ENCODE peak calls at places on chromosomes 1 and 21, in four cellular contexts. I, N, R and V are unnamed samples.

GRCh38 chr1:171346866-171347265 is 32.9 kb downstream of the FMO4 start:
- DNase-seq in I (no peak), N (no peak), R (no peak), V (no peak)

GRCh38 chr1:45205000-45205909 is 1.1 kb downstream of the ZSWIM5 start:
- DNase-seq in I (peak), N (no peak), R (peak), V (peak)

GRCh38 chr1:153968000-153968363 is 280 bp downstream of the CREB3L4 start:
- DNase-seq in N (no peak), I (no peak), R (no peak), V (no peak)

GRCh38 chr21:35045539-35046222 is 3.4 kb downstream of the RUNX1 start:
- DNase-seq in N (no peak), R (no peak), I (no peak), V (no peak)

GRCh38 chr1:110687244-110687643 is 12.5 kb upstream of the KCNA3 start:
- DNase-seq in I (no peak), R (no peak), N (no peak), V (no peak)

GRCh38 chr1:83673287-83673686 is 325.6 kb downstream of the TTLL7 start:
- DNase-seq in R (no peak), N (no peak), I (no peak), V (no peak)

GRCh38 chr1:180863158-180863775 is 49.4 kb upstream of the KIAA1614 start:
- DNase-seq in N (no peak), R (peak), I (peak), V (peak)

GRCh38 chr1:18343646-18344045 is 137.1 kb upstream of the KLHDC7A start:
- DNase-seq in R (no peak), I (no peak), N (no peak), V (no peak)

GRCh38 chr1:53061859-53062714 is at the start of gene PODN:
- DNase-seq in I (no peak), R (no peak), N (no peak), V (peak)

GRCh38 chr1:53511323-53511932 is 52.2 kb downstream of the DMRTB1 start:
- DNase-seq in I (no peak), R (no peak), N (no peak), V (no peak)

GRCh38 chr1:210657806-210658205 is 329.1 kb downstream of the HHAT start:
- DNase-seq in I (no peak), R (no peak), N (no peak), V (no peak)

GRCh38 chr1:119582801-119583200 is 65.3 kb downstream of the ZNF697 start:
- DNase-seq in N (peak), R (peak), I (peak), V (peak)

GRCh38 chr1:64065571-64065970 is 137.9 kb upstream of the UBE2U start:
- DNase-seq in I (no peak), N (no peak), R (no peak), V (no peak)

GRCh38 chr1:85372683-85373446 is 92.1 kb downstream of the DDAH1 start:
- DNase-seq in I (peak), R (peak), N (no peak), V (no peak)

GRCh38 chr1:198463709-198464108 is 76.8 kb downstream of the ATP6V1G3 start:
- DNase-seq in N (no peak), I (no peak), R (no peak), V (no peak)

GRCh38 chr1:198462365-198463025 is 78.0 kb downstream of the ATP6V1G3 start:
- DNase-seq in R (no peak), I (no peak), N (no peak), V (no peak)

GRCh38 chr1:198467342-198467741 is 73.1 kb downstream of the ATP6V1G3 start:
- DNase-seq in N (no peak), R (no peak), I (no peak), V (no peak)

GRCh38 chr1:198467907-198468306 is 72.6 kb downstream of the ATP6V1G3 start:
- DNase-seq in N (no peak), R (no peak), I (no peak), V (no peak)

GRCh38 chr1:198465201-198466144 is 75.0 kb downstream of the ATP6V1G3 start:
- DNase-seq in N (no peak), R (peak), I (peak), V (no peak)
- H3K4me2 ChIP-seq in N (no peak), R (no peak), I (no peak), V (no peak)

GRCh38 chr1:150562384-150563339 is 13.5 kb downstream of the ADAMTSL4 start:
- DNase-seq in I (no peak), N (no peak), R (no peak), V (no peak)
- TF ChIP-seq PHF8 in I (no peak), N (no peak), R (no peak), V (no peak)

GRCh38 chr1:9794081-9794480 is 29.7 kb downstream of the CLSTN1 start:
- DNase-seq in I (no peak), N (no peak), R (no peak), V (no peak)

GRCh38 chr1:9793291-9793690 is 30.5 kb downstream of the CLSTN1 start:
- DNase-seq in N (no peak), R (no peak), I (no peak), V (no peak)

GRCh38 chr1:9787702-9788101 is 36.1 kb downstream of the CLSTN1 start:
- DNase-seq in I (no peak), N (no peak), R (no peak), V (no peak)

GRCh38 chr1:9797049-9797448 is 26.7 kb downstream of the CLSTN1 start:
- DNase-seq in R (no peak), I (no peak), N (no peak), V (no peak)

DNA sequence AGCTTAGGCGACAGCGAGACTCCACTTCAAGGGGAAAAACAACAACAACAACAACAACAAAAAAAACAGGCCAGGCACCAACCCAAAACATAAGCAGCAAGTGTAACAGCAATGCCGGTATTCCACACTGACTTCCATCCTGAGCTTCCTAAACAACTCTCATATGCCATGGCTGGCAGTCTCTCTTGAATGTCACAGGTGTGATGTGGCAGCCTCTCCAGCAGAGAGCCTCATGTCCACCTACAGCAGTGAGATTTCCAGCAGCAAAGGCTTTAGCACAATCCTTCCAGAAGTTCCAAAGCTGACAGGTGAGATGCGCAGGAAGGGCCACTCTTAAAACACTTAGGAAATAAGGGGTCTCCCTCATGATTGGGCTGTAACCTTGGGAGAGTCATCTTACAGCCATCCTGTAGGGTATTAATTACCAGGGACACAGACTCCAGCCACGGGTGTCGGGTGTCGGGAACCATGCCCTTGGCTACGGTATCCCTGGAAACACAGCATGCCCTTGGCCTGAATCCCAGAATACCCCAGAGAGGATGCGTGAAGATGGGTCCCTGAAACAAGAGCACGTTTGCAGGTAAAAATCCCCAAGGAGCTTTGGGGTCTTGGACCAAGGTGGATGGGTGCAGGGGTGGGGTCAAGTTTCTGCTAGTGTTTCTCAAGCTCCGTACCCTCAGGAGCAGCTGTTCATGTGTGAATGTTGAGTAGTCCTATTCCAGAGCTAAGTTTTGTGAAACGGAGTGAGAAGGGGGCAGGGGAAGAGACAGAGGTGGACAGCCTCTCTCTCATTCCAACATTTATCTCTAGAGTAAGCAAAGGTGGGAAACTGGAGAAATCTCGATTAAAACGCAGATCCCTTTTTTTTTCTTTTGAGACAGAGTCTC is 31.4 kb downstream of the CLSTN1 start:
- DNase-seq in N (no peak), I (no peak), R (no peak), V (peak)
- H3K4me2 ChIP-seq in N (peak), I (peak), R (no peak), V (no peak)

GRCh38 chr1:93255222-93256079 is 74.9 kb downstream of the CCDC18 start:
- DNase-seq in N (no peak), R (no peak), I (no peak), V (no peak)
- TF ChIP-seq PHF8 in N (no peak), R (no peak), I (no peak), V (no peak)

GRCh38 chr1:1678581-1679380 is 13.8 kb downstream of the SLC35E2B start:
- DNase-seq in N (no peak), R (peak), I (peak), V (peak)
- H3K4me2 ChIP-seq in N (no peak), R (peak), I (no peak), V (no peak)